ENCODE peak calls at places on chromosomes 11 and 22, in ten cellular contexts. M is GM12892, N is endothelial cell of umbilical vein, S is GM12891, Q is stomach, O is breast epithelium, U is HCT116, P is sigmoid colon, Y is K562, T is spleen. I is an unnamed sample.

GRCh38 chr11:33329705-33330329 is 72.6 kb downstream of the HIPK3 start:
- DNase-seq in M (no peak), N (peak), S (no peak), Q (peak), O (no peak), U (peak), P (peak), Y (peak), T (no peak), I (peak)

GRCh38 chr22:38413085-38414008 is 41.7 kb downstream of the KCNJ4 start:
- DNase-seq in M (peak), N (no peak), S (peak), Q (peak), O (peak), U (no peak), P (peak), Y (no peak), T (peak), I (peak)

GRCh38 chr11:845872-846271 is 3.2 kb downstream of the TSPAN4 start:
- DNase-seq in M (no peak), N (peak), S (no peak), Q (no peak), O (no peak), U (no peak), P (no peak), Y (no peak), T (no peak), I (no peak)

GRCh38 chr11:14374922-14375630 is 16.1 kb upstream of the RRAS2 start:
- DNase-seq in M (no peak), N (no peak), S (no peak), Q (no peak), O (no peak), U (no peak), P (no peak), Y (peak), T (no peak), I (no peak)

GRCh38 chr11:17578958-17579357 is 31.9 kb downstream of the OTOG start:
- DNase-seq in M (no peak), N (no peak), S (no peak), Q (peak), O (peak), U (no peak), P (peak), Y (no peak), T (peak), I (no peak)

GRCh38 chr22:48476599-48476998 is 1351.1 kb downstream of the BRD1 start:
- DNase-seq in M (no peak), N (no peak), S (no peak), Q (no peak), O (peak), U (no peak), P (no peak), Y (no peak), T (peak), I (no peak)

GRCh38 chr22:23749747-23750373 is 1.1 kb downstream of the ZNF70 start:
- DNase-seq in M (no peak), N (peak), S (no peak), Q (no peak), O (no peak), U (no peak), P (no peak), Y (peak), T (no peak), I (no peak)

GRCh38 chr11:114174712-114175495 is 115.4 kb downstream of the ZBTB16 start:
- DNase-seq in M (no peak), N (no peak), S (no peak), Q (no peak), O (no peak), U (no peak), P (no peak), Y (no peak), T (no peak), I (no peak)

GRCh38 chr11:132471491-132471890 is 1060.8 kb downstream of the OPCML start:
- DNase-seq in M (no peak), N (no peak), S (no peak), Q (no peak), O (no peak), U (no peak), P (no peak), Y (no peak), T (no peak), I (no peak)

GRCh38 chr11:60514055-60514454 is 1.1 kb upstream of the MS4A13 start:
- DNase-seq in M (no peak), N (no peak), S (no peak), Q (no peak), O (no peak), U (no peak), P (no peak), Y (no peak), T (no peak), I (no peak)

GRCh38 chr11:132312616-132313210 is 942.3 kb downstream of the NTM start:
- DNase-seq in M (peak), N (no peak), S (peak), Q (no peak), O (no peak), U (no peak), P (no peak), Y (peak), T (no peak), I (no peak)

GRCh38 chr11:128701086-128701485 is 7.2 kb downstream of the FLI1 start:
- DNase-seq in M (no peak), N (peak), S (no peak), Q (no peak), O (no peak), U (no peak), P (no peak), Y (no peak), T (no peak), I (no peak)

GRCh38 chr22:36356708-36357694 is 30.8 kb downstream of the MYH9 start:
- DNase-seq in M (no peak), N (no peak), S (no peak), Q (no peak), O (no peak), U (no peak), P (no peak), Y (no peak), T (no peak), I (no peak)

GRCh38 chr11:19723572-19724342 is 11.1 kb downstream of the NAV2 start:
- DNase-seq in M (no peak), N (peak), S (no peak), Q (no peak), O (no peak), U (peak), P (peak), Y (no peak), T (no peak), I (no peak)
- TF ChIP-seq POLR2A in M (no peak), N (no peak), S (no peak), Q (no peak), O (no peak), U (no peak), P (no peak), Y (no peak), T (no peak), I (no peak)

GRCh38 chr11:65436412-65437032 is 13.9 kb downstream of the NEAT1 start:
- DNase-seq in M (no peak), N (peak), S (no peak), Q (peak), O (no peak), U (no peak), P (peak), Y (peak), T (no peak), I (peak)

GRCh38 chr11:65437436-65438227 is 15.0 kb downstream of the NEAT1 start:
- DNase-seq in M (no peak), N (peak), S (no peak), Q (peak), O (no peak), U (no peak), P (peak), Y (no peak), T (no peak), I (peak)

GRCh38 chr11:65435330-65435931 is 12.8 kb downstream of the NEAT1 start:
- DNase-seq in M (no peak), N (no peak), S (no peak), Q (no peak), O (no peak), U (no peak), P (peak), Y (no peak), T (peak), I (peak)

GRCh38 chr11:65434667-65435179 is 12.1 kb downstream of the NEAT1 start:
- DNase-seq in M (no peak), N (peak), S (no peak), Q (no peak), O (no peak), U (no peak), P (peak), Y (no peak), T (no peak), I (peak)

GRCh38 chr11:65435981-65436411 is 13.4 kb downstream of the NEAT1 start:
- DNase-seq in M (no peak), N (peak), S (no peak), Q (peak), O (no peak), U (no peak), P (peak), Y (peak), T (peak), I (peak)
- TF ChIP-seq POLR2AphosphoS5 in M (peak), N (no peak), S (no peak), Q (no peak), O (peak), U (peak), P (peak), Y (peak), T (peak), I (no peak)

GRCh38 chr11:126355324-126355925 is at the start of gene ST3GAL4:
- DNase-seq in M (peak), N (peak), S (peak), Q (peak), O (peak), U (no peak), P (peak), Y (peak), T (peak), I (peak)

GRCh38 chr11:126352163-126352562 is 3.3 kb upstream of the ST3GAL4 start:
- DNase-seq in M (no peak), N (no peak), S (no peak), Q (no peak), O (no peak), U (no peak), P (no peak), Y (no peak), T (peak), I (no peak)

GRCh38 chr11:126350811-126351210 is 4.7 kb upstream of the ST3GAL4 start:
- DNase-seq in M (no peak), N (no peak), S (no peak), Q (no peak), O (no peak), U (no peak), P (no peak), Y (no peak), T (no peak), I (no peak)

GRCh38 chr11:126354631-126355323 is 709 bp upstream of the ST3GAL4 start:
- DNase-seq in M (no peak), N (peak), S (no peak), Q (no peak), O (no peak), U (no peak), P (peak), Y (peak), T (peak), I (no peak)

GRCh38 chr11:126352934-126353801 is 2.3 kb upstream of the ST3GAL4 start:
- DNase-seq in M (no peak), N (peak), S (no peak), Q (no peak), O (no peak), U (no peak), P (no peak), Y (peak), T (peak), I (no peak)
- TF ChIP-seq POLR2A in M (no peak), N (peak), S (no peak), Q (no peak), O (no peak), U (no peak), P (no peak), Y (peak), T (no peak), I (no peak)

GRCh38 chr11:121465709-121466062 is 12.9 kb upstream of the SORL1-AS1 start:
- DNase-seq in M (no peak), N (no peak), S (no peak), Q (no peak), O (no peak), U (no peak), P (no peak), Y (no peak), T (no peak), I (peak)

GRCh38 chr11:121463689-121464335 is 11.0 kb upstream of the SORL1-AS1 start:
- DNase-seq in M (no peak), N (no peak), S (no peak), Q (no peak), O (no peak), U (no peak), P (no peak), Y (no peak), T (no peak), I (no peak)

GRCh38 chr11:121467965-121468364 is 15.2 kb upstream of the SORL1-AS1 start:
- DNase-seq in M (peak), N (no peak), S (no peak), Q (no peak), O (no peak), U (no peak), P (no peak), Y (no peak), T (no peak), I (no peak)

GRCh38 chr11:121464352-121464946 is 11.7 kb upstream of the SORL1-AS1 start:
- DNase-seq in M (peak), N (peak), S (no peak), Q (no peak), O (peak), U (peak), P (peak), Y (peak), T (peak), I (peak)

DNA sequence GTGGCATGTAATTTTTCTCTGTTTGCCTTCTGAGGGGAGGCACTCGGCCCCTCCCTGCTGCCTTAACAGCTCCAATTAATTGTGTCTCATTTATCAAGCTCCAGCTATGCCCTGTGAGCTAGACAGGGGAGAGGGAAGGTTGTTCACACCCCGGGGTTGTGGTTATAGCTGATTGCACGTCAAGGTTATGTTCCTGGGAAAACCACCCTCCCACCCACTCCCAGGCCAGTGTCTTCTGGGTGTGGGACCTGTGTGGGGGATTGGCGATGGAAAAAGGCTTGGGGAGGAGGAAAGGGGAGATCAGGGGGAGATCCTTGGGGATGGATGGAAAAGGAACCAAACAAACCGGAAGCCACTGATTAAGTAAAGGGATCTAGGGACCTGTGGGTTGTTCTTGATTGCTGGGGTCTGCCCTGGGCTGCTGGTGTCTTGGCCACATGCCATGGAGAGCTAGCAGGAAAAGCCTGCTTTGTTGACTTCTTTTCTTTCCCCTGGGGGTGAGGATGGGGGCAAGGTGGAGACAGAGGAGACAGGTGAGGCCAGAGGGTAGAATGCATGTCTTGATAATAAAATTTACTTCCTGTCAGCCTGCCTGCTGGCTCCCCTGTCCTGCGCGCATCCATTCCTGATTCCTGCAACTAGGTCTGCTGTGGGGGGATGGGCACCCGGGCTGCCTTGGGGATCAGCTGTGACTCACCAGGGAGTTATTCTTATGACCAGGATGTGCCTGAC is 13.5 kb upstream of the SORL1-AS1 start:
- DNase-seq in M (no peak), N (no peak), S (no peak), Q (peak), O (peak), U (peak), P (peak), Y (peak), T (no peak), I (peak)
- TF ChIP-seq POLR2AphosphoS5 in M (no peak), N (peak), S (no peak), Q (peak), O (peak), U (peak), P (peak), Y (no peak), T (peak), I (peak)

GRCh38 chr11:120198787-120199469 is 11.9 kb upstream of the OAF start:
- DNase-seq in M (no peak), N (no peak), S (no peak), Q (no peak), O (no peak), U (no peak), P (no peak), Y (no peak), T (peak), I (peak)
- TF ChIP-seq POLR2A in M (no peak), N (no peak), S (no peak), Q (no peak), O (no peak), U (no peak), P (no peak), Y (no peak), T (no peak), I (peak)

GRCh38 chr11:69667619-69668604 is 7.2 kb downstream of the LTO1 start:
- DNase-seq in M (no peak), N (no peak), S (no peak), Q (no peak), O (peak), U (no peak), P (peak), Y (no peak), T (peak), I (no peak)
- TF ChIP-seq POLR2AphosphoS5 in M (no peak), N (no peak), S (no peak), Q (no peak), O (no peak), U (no peak), P (no peak), Y (no peak), T (no peak), I (no peak)

GRCh38 chr11:67420646-67421420 is 5.4 kb downstream of the CARNS1 start:
- DNase-seq in M (peak), N (peak), S (peak), Q (peak), O (peak), U (peak), P (peak), Y (peak), T (peak), I (peak)
- TF ChIP-seq POLR2A in M (no peak), N (peak), S (no peak), Q (no peak), O (no peak), U (no peak), P (no peak), Y (no peak), T (peak), I (peak)

I was measured in transverse colon.